ENCODE peak calls at places on chromosomes 5 and 9, in four cellular contexts. One of them, this sample, is unnamed.

GRCh38 chr5:139847790-139848507 is 52.3 kb downstream of the PSD2 start:
- DNase-seq in tibial artery: peak; percentile 77
- DNase-seq in hepatocyte: peak; percentile 70
- DNase-seq in aorta: peak; percentile 78
- DNase-seq in this sample: peak; percentile 59

GRCh38 chr5:59759600-59760357 is 133.7 kb downstream of the PDE4D start:
- DNase-seq in tibial artery: no peak
- DNase-seq in hepatocyte: no peak
- DNase-seq in aorta: no peak
- DNase-seq in this sample: no peak

GRCh38 chr5:151408633-151409243 is 38.7 kb upstream of the SLC36A1 start:
- DNase-seq in tibial artery: no peak
- DNase-seq in hepatocyte: no peak
- DNase-seq in aorta: no peak
- DNase-seq in this sample: no peak

GRCh38 chr5:140185409-140185808 is 10.4 kb downstream of the CYSTM1 start:
- DNase-seq in tibial artery: no peak
- DNase-seq in hepatocyte: no peak
- DNase-seq in aorta: no peak
- DNase-seq in this sample: no peak

GRCh38 chr5:123813937-123814624 is 302.1 kb downstream of the CSNK1G3 start:
- DNase-seq in tibial artery: no peak
- DNase-seq in hepatocyte: peak; percentile 64
- DNase-seq in aorta: no peak
- DNase-seq in this sample: no peak

GRCh38 chr5:922745-923472 is 30.2 kb downstream of the TRIP13 start:
- DNase-seq in tibial artery: no peak
- DNase-seq in hepatocyte: no peak
- DNase-seq in aorta: no peak
- DNase-seq in this sample: no peak

GRCh38 chr9:20594521-20594920 is 27.8 kb downstream of the MLLT3 start:
- DNase-seq in tibial artery: no peak
- DNase-seq in hepatocyte: no peak
- DNase-seq in aorta: no peak
- DNase-seq in this sample: no peak

GRCh38 chr9:114953917-114954316 is 23.5 kb upstream of the TNFSF8 start:
- DNase-seq in tibial artery: peak; percentile 68
- DNase-seq in hepatocyte: peak; percentile 11
- DNase-seq in aorta: peak; percentile 51
- DNase-seq in this sample: no peak

GRCh38 chr9:87464110-87464991 is 33.3 kb upstream of the DAPK1 start:
- DNase-seq in tibial artery: no peak
- DNase-seq in hepatocyte: no peak
- DNase-seq in aorta: no peak
- DNase-seq in this sample: no peak

GRCh38 chr5:177336112-177336511 is 15.4 kb downstream of the LMAN2 start:
- DNase-seq in tibial artery: no peak
- DNase-seq in hepatocyte: no peak
- DNase-seq in aorta: no peak
- DNase-seq in this sample: no peak

GRCh38 chr9:68513385-68513784 is 27.3 kb downstream of the TMEM252 start:
- DNase-seq in tibial artery: no peak
- DNase-seq in hepatocyte: no peak
- DNase-seq in aorta: no peak
- DNase-seq in this sample: no peak

DNA sequence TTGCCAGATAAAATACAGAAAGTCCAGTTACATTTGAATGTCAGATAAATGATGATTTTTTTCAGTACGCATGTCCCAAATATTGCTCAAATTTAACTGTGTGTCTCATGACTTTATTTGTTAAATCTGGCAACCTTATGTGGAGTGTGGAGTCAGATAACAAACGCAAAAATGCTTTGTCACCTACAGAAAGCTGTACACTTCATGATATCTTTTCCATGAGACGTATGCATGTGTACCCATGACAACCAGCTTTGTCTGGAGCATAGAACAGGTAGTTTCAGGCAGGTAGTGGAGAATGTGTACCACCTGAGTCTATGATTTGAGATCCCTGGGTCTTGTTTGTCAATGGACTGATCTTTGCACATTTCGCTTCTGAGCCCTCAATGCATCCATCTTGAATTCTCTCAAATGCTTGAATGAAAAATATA is 105.5 kb upstream of the CPEB4 start:
- DNase-seq in tibial artery: no peak
- DNase-seq in hepatocyte: no peak
- DNase-seq in aorta: no peak
- DNase-seq in this sample: no peak
- H3K27ac ChIP-seq in tibial artery: peak overlapping the region; percentile 67
- H3K27ac ChIP-seq in hepatocyte: peak overlapping the region; percentile 61
- H3K27ac ChIP-seq in aorta: no peak overlapping the region
- H3K27ac ChIP-seq in this sample: no peak overlapping the region

DNA sequence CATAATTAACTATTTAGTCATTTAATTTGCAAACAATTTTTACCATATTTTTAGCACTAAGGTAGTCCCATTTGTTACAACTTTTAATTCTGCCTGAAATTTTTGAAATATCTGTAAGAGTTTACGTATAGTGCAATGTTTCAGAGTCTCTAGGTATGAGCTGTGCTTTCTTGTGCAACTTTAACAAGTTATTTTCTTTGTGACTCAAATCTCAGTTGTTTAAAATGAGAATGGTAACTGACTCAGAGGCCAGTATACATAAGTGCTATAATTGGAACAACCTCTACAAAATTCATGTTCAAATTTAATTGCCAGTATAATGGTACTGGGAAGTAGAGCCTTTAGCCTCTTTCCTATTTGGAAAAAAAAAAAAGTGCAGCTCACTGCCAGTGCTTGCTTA is 14.2 kb upstream of the ZNF883 start:
- DNase-seq in tibial artery: no peak
- DNase-seq in hepatocyte: no peak
- DNase-seq in aorta: no peak
- DNase-seq in this sample: no peak
- H3K9me3 ChIP-seq in tibial artery: peaks cover 8% of the 10 kb centered on the region
- H3K9me3 ChIP-seq in hepatocyte: peaks cover 6% of the 10 kb centered on the region
- H3K9me3 ChIP-seq in aorta: peaks cover 17% of the 10 kb centered on the region
- H3K9me3 ChIP-seq in this sample: peaks cover 5% of the 10 kb centered on the region

GRCh38 chr5:61450880-61451279 is 118.8 kb downstream of the ZSWIM6 start:
- DNase-seq in tibial artery: no peak
- DNase-seq in hepatocyte: no peak
- DNase-seq in aorta: peak; percentile 52
- DNase-seq in this sample: no peak
- H3K27ac ChIP-seq in tibial artery: peak overlapping the region; percentile 55
- H3K27ac ChIP-seq in hepatocyte: peak overlapping the region; percentile 63
- H3K27ac ChIP-seq in aorta: no peak overlapping the region
- H3K27ac ChIP-seq in this sample: no peak overlapping the region

GRCh38 chr5:158670199-158670598 is 429.5 kb downstream of the EBF1 start:
- DNase-seq in tibial artery: no peak
- DNase-seq in hepatocyte: no peak
- DNase-seq in aorta: no peak
- DNase-seq in this sample: no peak
- H3K9me3 ChIP-seq in tibial artery: no peaks in the 10 kb centered on the region
- H3K9me3 ChIP-seq in hepatocyte: no peaks in the 10 kb centered on the region
- H3K9me3 ChIP-seq in aorta: no peaks in the 10 kb centered on the region
- H3K9me3 ChIP-seq in this sample: no peaks in the 10 kb centered on the region

DNA sequence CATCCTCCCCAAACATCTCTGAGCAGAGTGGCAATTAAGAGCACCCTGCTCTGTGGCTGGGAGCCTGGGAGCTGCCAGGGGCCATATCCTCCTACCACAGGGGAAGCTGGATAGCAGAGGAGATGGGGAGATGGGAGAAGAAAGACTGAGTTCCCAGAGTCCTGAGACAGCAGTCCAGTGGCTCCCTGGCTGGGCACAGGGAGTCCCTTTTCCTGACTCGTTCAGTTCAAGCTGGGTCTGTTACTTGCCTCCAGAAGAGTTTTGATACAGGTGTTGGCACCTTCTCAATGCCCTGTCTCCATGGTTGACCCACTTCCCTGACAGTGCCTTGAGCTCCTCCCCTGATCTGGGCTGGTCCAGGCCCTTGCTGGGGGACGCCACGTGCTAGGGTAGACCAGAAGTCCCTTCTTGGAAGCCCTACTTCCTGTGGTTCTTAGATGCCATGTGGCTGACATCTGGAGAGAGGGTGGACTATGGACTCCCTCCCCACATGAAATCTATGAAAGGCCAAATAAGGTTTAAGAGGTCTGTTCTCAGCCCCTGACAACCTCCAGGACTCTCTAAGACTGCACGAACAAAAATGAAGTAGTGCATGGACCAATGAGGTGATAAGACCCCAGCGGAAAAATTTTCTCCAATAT is 166.2 kb downstream of the AUH start:
- DNase-seq in tibial artery: no peak
- DNase-seq in hepatocyte: no peak
- DNase-seq in aorta: no peak
- DNase-seq in this sample: no peak
- H3K27ac ChIP-seq in tibial artery: peak overlapping the region; percentile 98
- H3K27ac ChIP-seq in hepatocyte: peak overlapping the region; percentile 100
- H3K27ac ChIP-seq in aorta: no peak overlapping the region
- H3K27ac ChIP-seq in this sample: no peak overlapping the region

GRCh38 chr5:33235304-33235703 is 205.5 kb upstream of the TARS1 start:
- DNase-seq in tibial artery: no peak
- DNase-seq in hepatocyte: no peak
- DNase-seq in aorta: no peak
- DNase-seq in this sample: no peak

GRCh38 chr5:33237471-33237870 is 203.3 kb upstream of the TARS1 start:
- DNase-seq in tibial artery: no peak
- DNase-seq in hepatocyte: no peak
- DNase-seq in aorta: no peak
- DNase-seq in this sample: no peak

GRCh38 chr5:33233013-33233463 is 207.7 kb upstream of the TARS1 start:
- DNase-seq in tibial artery: no peak
- DNase-seq in hepatocyte: peak; percentile 30
- DNase-seq in aorta: no peak
- DNase-seq in this sample: no peak

GRCh38 chr5:33238826-33239670 is 201.7 kb upstream of the TARS1 start:
- DNase-seq in tibial artery: no peak
- DNase-seq in hepatocyte: peak; percentile 24
- DNase-seq in aorta: no peak
- DNase-seq in this sample: no peak

DNA sequence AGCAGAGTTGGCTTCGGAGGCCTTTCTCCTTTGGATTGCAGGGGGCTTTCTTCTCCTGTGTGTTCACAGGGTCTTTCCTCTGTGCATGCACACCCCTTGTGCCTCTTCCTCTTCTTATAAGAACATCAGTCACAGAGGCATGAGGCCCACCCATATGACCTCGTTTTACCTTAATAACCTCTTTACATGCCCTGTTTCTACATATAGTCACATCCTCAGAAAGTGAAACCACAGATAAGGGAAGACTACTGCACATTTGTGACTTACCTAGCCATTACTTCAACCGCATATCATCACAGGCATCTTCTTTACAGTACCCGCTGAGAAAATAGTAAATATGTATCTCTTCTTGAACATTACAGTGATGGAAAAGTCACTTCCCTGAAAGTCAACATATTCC is 204.9 kb upstream of the TARS1 start:
- DNase-seq in tibial artery: no peak
- DNase-seq in hepatocyte: no peak
- DNase-seq in aorta: no peak
- DNase-seq in this sample: no peak
- H3K9me3 ChIP-seq in tibial artery: no peaks in the 10 kb centered on the region
- H3K9me3 ChIP-seq in hepatocyte: no peaks in the 10 kb centered on the region
- H3K9me3 ChIP-seq in aorta: no peaks in the 10 kb centered on the region
- H3K9me3 ChIP-seq in this sample: no peaks in the 10 kb centered on the region